ENCODE peak calls at places on chromosomes 12 and 14, in nine cellular contexts. B is neural progenitor cell; Z is GM13976; K is activated CD4-positive, alpha-beta T cell treated with anti-CD3 and anti-CD28 coated beads, Interleukin-2, amount 50 U/mL, for 24 hours; E is esophagus muscularis mucosa; I is HCT116; T is myocyte; J is NCI-H460; P is stimulated activated CD4-positive, alpha-beta T cell treated with anti-CD3 and anti-CD28 coated beads, Interleukin-1b, Interleukin-23, amount 100 ng/mL, for 24 hours. H is an unnamed sample.

GRCh38 chr12:50400104-50400637 is 514 bp upstream of the LARP4 start:
- DNase-seq in B (no peak), J (no peak), K (no peak), I (no peak), E (no peak), Z (no peak), T (no peak), P (no peak), H (no peak)

GRCh38 chr12:47270782-47271664 is 191.3 kb upstream of the AMIGO2 start:
- DNase-seq in E (peak), Z (no peak), K (no peak), T (peak), P (no peak), I (peak), J (peak), B (no peak), H (no peak)

GRCh38 chr12:31245822-31246469 is 80.0 kb downstream of the SINHCAF start:
- DNase-seq in B (peak), J (no peak), E (peak), I (no peak), K (no peak), T (peak), P (no peak), Z (no peak), H (no peak)

GRCh38 chr14:55446127-55446736 is 5.8 kb upstream of the TBPL2 start:
- DNase-seq in P (peak), E (no peak), I (peak), K (peak), J (peak), T (peak), B (peak), Z (peak), H (peak)

GRCh38 chr14:44895716-44896115 is 66.0 kb downstream of the KLHL28 start:
- DNase-seq in J (no peak), I (no peak), T (no peak), E (no peak), Z (no peak), B (no peak), P (no peak), K (no peak), H (no peak)

GRCh38 chr14:44873536-44873935 is 88.2 kb downstream of the KLHL28 start:
- DNase-seq in T (no peak), I (no peak), B (peak), J (no peak), E (no peak), P (no peak), Z (no peak), K (no peak), H (no peak)

GRCh38 chr14:29548948-29549370 is 378.7 kb downstream of the PRKD1 start:
- DNase-seq in K (no peak), E (no peak), P (no peak), B (peak), Z (peak), J (peak), I (peak), T (peak), H (no peak)

GRCh38 chr12:111363578-111363977 is 5.3 kb downstream of the PHETA1 start:
- DNase-seq in T (peak), J (no peak), Z (no peak), P (no peak), B (no peak), K (no peak), I (no peak), E (no peak), H (no peak)

GRCh38 chr14:67491741-67492504 is 3.4 kb upstream of the TMEM229B start:
- DNase-seq in I (no peak), P (no peak), B (peak), J (no peak), Z (no peak), E (no peak), K (no peak), T (peak), H (no peak)

GRCh38 chr14:51094282-51094821 is 553 bp downstream of the TRIM9 start:
- DNase-seq in P (peak), K (peak), I (no peak), J (no peak), E (no peak), B (peak), T (peak), Z (peak), H (no peak)

GRCh38 chr14:53539489-53540126 is 386.5 kb upstream of the DDHD1 start:
- DNase-seq in E (no peak), Z (peak), K (peak), T (peak), B (peak), I (peak), P (peak), J (peak), H (peak)

GRCh38 chr14:68569546-68569908 is 223.3 kb downstream of the ZFP36L1 start:
- DNase-seq in Z (no peak), T (no peak), K (no peak), I (no peak), P (no peak), E (no peak), J (no peak), B (no peak), H (no peak)

GRCh38 chr12:82694970-82695369 is 8.3 kb downstream of the TMTC2 start:
- DNase-seq in J (no peak), B (no peak), Z (no peak), E (no peak), K (no peak), T (no peak), P (no peak), I (no peak), H (no peak)

H was measured in mesothelial cell of epicardium.